ENCODE peak calls at places on chromosomes 4 and X, in ten cellular contexts. H, Y, W, X, A, B, R, F, I and Z are unnamed samples.
A peak's percentile ranks its signal among the peaks of the same experiment; 100 is the strongest.

GRCh38 chr4:77358315-77358928 is 201.4 kb downstream of the CCNG2 start:
- DNase-seq in H (peak; percentile 1), Y (peak; percentile 40), W (no peak), X (peak; percentile 20), A (peak; percentile 64), B (peak; percentile 19), R (peak; percentile 8), F (no peak), I (peak; percentile 58), Z (peak; percentile 3)

GRCh38 chrX:144768540-144768939 is 478.8 kb upstream of the SPANXN1 start:
- DNase-seq in H (no peak), Y (no peak), W (no peak), X (no peak), A (no peak), B (no peak), R (no peak), F (no peak), I (no peak), Z (no peak)

GRCh38 chrX:126723881-126724280 is 95.6 kb upstream of the PRR32 start:
- DNase-seq in H (no peak), Y (no peak), W (no peak), X (no peak), A (no peak), B (no peak), R (no peak), F (no peak), I (no peak), Z (no peak)

GRCh38 chrX:13009256-13009655 is 34.3 kb downstream of the TMSB4X start:
- DNase-seq in H (no peak), Y (no peak), W (no peak), X (no peak), A (no peak), B (no peak), R (no peak), F (no peak), I (no peak), Z (no peak)

GRCh38 chr4:99645638-99646037 is 12.0 kb downstream of the C4orf54 start:
- DNase-seq in H (no peak), Y (no peak), W (no peak), X (no peak), A (no peak), B (no peak), R (no peak), F (no peak), I (no peak), Z (no peak)

GRCh38 chr4:163600731-163601130 is 106.2 kb downstream of the TMA16 start:
- DNase-seq in H (no peak), Y (no peak), W (no peak), X (no peak), A (no peak), B (no peak), R (no peak), F (no peak), I (no peak), Z (no peak)

GRCh38 chr4:101439926-101440325 is 92.6 kb upstream of the PPP3CA start:
- DNase-seq in H (no peak), Y (peak; percentile 15), W (no peak), X (no peak), A (no peak), B (no peak), R (no peak), F (no peak), I (no peak), Z (no peak)

GRCh38 chrX:152932144-152932543 is 34.3 kb downstream of the ZNF185 start:
- DNase-seq in H (no peak), Y (no peak), W (no peak), X (no peak), A (no peak), B (no peak), R (no peak), F (no peak), I (no peak), Z (no peak)

GRCh38 chr4:95092762-95093161 is 335.0 kb downstream of the BMPR1B start:
- DNase-seq in H (no peak), Y (no peak), W (no peak), X (peak; percentile 50), A (peak; percentile 60), B (no peak), R (peak; percentile 46), F (no peak), I (no peak), Z (no peak)

GRCh38 chrX:54413753-54414152 is 26.5 kb upstream of the TSR2 start:
- DNase-seq in H (no peak), Y (no peak), W (no peak), X (no peak), A (no peak), B (peak; percentile 45), R (no peak), F (no peak), I (peak; percentile 9), Z (no peak)

GRCh38 chrX:675279-675886 is 44.8 kb downstream of the SHOX start:
- DNase-seq in H (no peak), Y (no peak), W (no peak), X (no peak), A (no peak), B (no peak), R (no peak), F (no peak), I (no peak), Z (no peak)

GRCh38 chrX:24662344-24662743 is 15.2 kb upstream of the PCYT1B start:
- DNase-seq in H (no peak), Y (no peak), W (no peak), X (no peak), A (no peak), B (peak; percentile 75), R (no peak), F (no peak), I (no peak), Z (no peak)

GRCh38 chr4:76947369-76947768 is 2.2 kb upstream of the SEPTIN11 start:
- DNase-seq in H (no peak), Y (no peak), W (no peak), X (no peak), A (no peak), B (no peak), R (no peak), F (no peak), I (peak; percentile 65), Z (no peak)

GRCh38 chrX:128754130-128754529 is 701.9 kb upstream of the ACTRT1 start:
- DNase-seq in H (no peak), Y (no peak), W (no peak), X (peak; percentile 48), A (no peak), B (peak; percentile 56), R (peak; percentile 64), F (no peak), I (no peak), Z (peak; percentile 0)

GRCh38 chr4:7590205-7590604 is 155.5 kb upstream of the PSAPL1 start:
- DNase-seq in H (no peak), Y (no peak), W (no peak), X (no peak), A (no peak), B (no peak), R (no peak), F (no peak), I (no peak), Z (no peak)
- H3K4me3 ChIP-seq in H (no peak overlapping the region), Y (no peak overlapping the region), W (no peak overlapping the region), X (no peak overlapping the region), A (no peak overlapping the region), B (no peak overlapping the region), R (no peak overlapping the region), F (no peak overlapping the region), I (no peak overlapping the region), Z (no peak overlapping the region)

GRCh38 chrX:133794151-133794550 is 191.2 kb downstream of the GPC3 start:
- DNase-seq in H (no peak), Y (no peak), W (no peak), X (no peak), A (no peak), B (no peak), R (no peak), F (no peak), I (peak; percentile 30), Z (no peak)

GRCh38 chrX:133792198-133792953 is 193.0 kb downstream of the GPC3 start:
- DNase-seq in H (peak; percentile 54), Y (peak; percentile 66), W (peak; percentile 73), X (peak; percentile 88), A (peak; percentile 87), B (peak; percentile 49), R (peak; percentile 68), F (peak; percentile 59), I (peak; percentile 80), Z (peak; percentile 41)

DNA sequence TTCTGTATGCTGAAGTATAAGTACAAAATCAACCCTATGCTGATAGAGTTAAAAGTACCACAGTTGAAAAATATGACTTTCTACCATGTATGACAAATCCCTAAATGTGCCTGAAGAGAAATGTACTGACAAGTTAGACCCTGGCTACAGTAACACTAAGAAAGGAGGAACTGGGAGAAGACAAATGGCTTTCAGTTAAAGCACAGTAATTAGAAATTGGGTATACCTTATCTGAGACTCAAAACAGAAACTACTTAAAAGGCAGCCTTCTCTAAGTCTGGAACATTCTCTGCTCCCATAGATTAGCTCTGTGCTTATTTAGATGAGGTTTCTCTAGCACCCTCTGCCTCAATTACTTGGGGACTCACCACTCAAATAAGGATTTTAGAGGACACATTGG is 189.1 kb downstream of the GPC3 start:
- DNase-seq in H (no peak), Y (no peak), W (no peak), X (no peak), A (no peak), B (no peak), R (no peak), F (no peak), I (no peak), Z (no peak)
- H3K4me3 ChIP-seq in H (no peak overlapping the region), Y (no peak overlapping the region), W (no peak overlapping the region), X (no peak overlapping the region), A (no peak overlapping the region), B (no peak overlapping the region), R (no peak overlapping the region), F (no peak overlapping the region), I (no peak overlapping the region), Z (no peak overlapping the region)

DNA sequence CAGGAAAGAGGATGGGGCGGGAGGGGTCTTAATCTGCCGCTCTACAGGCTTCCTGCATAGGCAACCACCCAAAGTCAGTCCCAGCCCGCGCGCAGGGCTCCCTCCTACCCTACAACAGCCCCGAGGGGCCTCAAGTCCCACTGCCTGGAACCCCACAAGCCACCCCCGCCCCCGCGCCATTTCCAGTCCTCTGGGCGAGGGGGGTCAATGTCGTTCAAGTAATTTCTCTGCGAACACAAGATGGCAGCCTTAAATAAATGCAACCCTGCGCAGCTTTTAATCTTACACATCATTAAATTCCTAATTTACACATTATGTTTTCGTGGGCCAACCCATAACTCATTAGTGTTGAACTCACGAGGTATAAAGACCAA is 92.9 kb downstream of the BCOR start:
- DNase-seq in H (no peak), Y (no peak), W (no peak), X (no peak), A (no peak), B (no peak), R (no peak), F (no peak), I (no peak), Z (no peak)
- H3K4me3 ChIP-seq in H (peak overlapping the region; percentile 24), Y (no peak overlapping the region), W (peak overlapping the region; percentile 40), X (no peak overlapping the region), A (no peak overlapping the region), B (no peak overlapping the region), R (no peak overlapping the region), F (no peak overlapping the region), I (no peak overlapping the region), Z (no peak overlapping the region)

DNA sequence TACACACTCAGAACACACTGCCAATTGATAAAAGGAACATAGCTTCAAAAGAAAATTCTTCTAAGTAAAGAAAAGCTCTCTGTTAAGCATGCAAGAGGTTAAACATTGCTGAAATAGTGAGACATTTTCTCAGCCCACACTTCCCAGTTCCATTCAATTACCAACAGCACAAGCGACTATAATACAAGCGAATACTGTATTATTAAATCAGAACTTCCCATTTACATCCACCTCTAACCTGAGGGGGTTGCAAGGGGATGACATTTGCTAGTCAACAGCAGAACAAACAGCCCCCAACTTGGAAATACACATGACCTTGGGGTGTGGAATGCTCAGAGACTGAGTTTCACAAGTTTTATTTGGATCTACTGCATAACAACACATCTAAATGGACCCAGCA is 1.1 kb downstream of the FSTL5 start:
- DNase-seq in H (no peak), Y (no peak), W (no peak), X (no peak), A (no peak), B (no peak), R (no peak), F (no peak), I (no peak), Z (no peak)
- H3K4me3 ChIP-seq in H (no peak overlapping the region), Y (no peak overlapping the region), W (no peak overlapping the region), X (no peak overlapping the region), A (no peak overlapping the region), B (no peak overlapping the region), R (no peak overlapping the region), F (no peak overlapping the region), I (no peak overlapping the region), Z (no peak overlapping the region)